ENCODE peak calls at places on chromosomes 13 and 19, in nine cellular contexts. G is HepG2; H is Daoy; D is AML-193; P is stimulated activated naive CD8-positive, alpha-beta T cell treated with anti-CD3 and anti-CD28 coated beads, Interleukin-15, Interleukin-2, amounts not matched to agents 100 U/mL and 50 U/mL, for 24 hours; T is fibroblast of villous mesenchyme; R is AG08396; M is A172; A is mammary epithelial cell. E is an unnamed sample.

GRCh38 chr19:34145741-34146202 is 26.5 kb upstream of the LSM14A start:
- DNase-seq in G (peak), H (peak), D (peak), P (peak), T (peak), R (peak), M (peak), A (peak), E (peak)

GRCh38 chr19:3479177-3479818 is 1.0 kb downstream of the SMIM24 start:
- DNase-seq in G (no peak), H (no peak), D (peak), P (peak), T (no peak), R (no peak), M (no peak), A (no peak), E (no peak)

GRCh38 chr19:14375055-14375581 is 6.1 kb upstream of the ADGRE5 start:
- DNase-seq in G (no peak), H (no peak), D (peak), P (peak), T (no peak), R (no peak), M (no peak), A (no peak), E (no peak)

GRCh38 chr13:33471182-33471581 is 185.6 kb upstream of the STARD13 start:
- DNase-seq in G (no peak), H (no peak), D (no peak), P (no peak), T (no peak), R (no peak), M (no peak), A (no peak), E (no peak)

GRCh38 chr13:70568571-70568970 is 460.3 kb upstream of the KLHL1 start:
- DNase-seq in G (peak), H (peak), D (peak), P (no peak), T (peak), R (peak), M (peak), A (peak), E (peak)

GRCh38 chr19:6947745-6948144 is 60.4 kb downstream of the ADGRE1 start:
- DNase-seq in G (peak), H (peak), D (no peak), P (peak), T (no peak), R (peak), M (peak), A (no peak), E (peak)

GRCh38 chr19:50416815-50417137 is 2.0 kb upstream of the SPIB start:
- DNase-seq in G (no peak), H (no peak), D (no peak), P (no peak), T (no peak), R (no peak), M (no peak), A (no peak), E (no peak)

GRCh38 chr19:36417752-36418286 is 625 bp downstream of the ZFP82 start:
- DNase-seq in G (no peak), H (peak), D (no peak), P (no peak), T (no peak), R (no peak), M (no peak), A (no peak), E (no peak)

GRCh38 chr13:43305416-43305815 is 282.0 kb downstream of the DNAJC15 start:
- DNase-seq in G (no peak), H (no peak), D (no peak), P (no peak), T (no peak), R (no peak), M (peak), A (no peak), E (no peak)